ENCODE peak calls at places on chromosomes 13 and 19, in seven cellular contexts. W, Z, T, I, Y, K and S are unnamed samples.

GRCh38 chr13:84570831-84571230 is 688.6 kb upstream of the SLITRK1 start:
- DNase-seq in W (no peak), Z (no peak), T (peak), I (no peak), Y (no peak), K (no peak), S (no peak)

GRCh38 chr19:4606181-4606580 is 33.1 kb upstream of the TNFAIP8L1 start:
- DNase-seq in W (no peak), Z (no peak), T (no peak), I (no peak), Y (no peak), K (no peak), S (no peak)

GRCh38 chr19:19120308-19121156 is 17.7 kb downstream of the TMEM161A start:
- DNase-seq in W (no peak), Z (no peak), T (peak), I (peak), Y (no peak), K (no peak), S (peak)

GRCh38 chr19:6056801-6057650 is 53.3 kb downstream of the RFX2 start:
- DNase-seq in W (no peak), Z (no peak), T (peak), I (peak), Y (no peak), K (peak), S (peak)

GRCh38 chr13:65112123-65113075 is 2117.7 kb downstream of the PCDH9 start:
- DNase-seq in W (no peak), Z (no peak), T (peak), I (no peak), Y (no peak), K (no peak), S (no peak)

GRCh38 chr13:20715340-20715732 is 11.8 kb downstream of the IL17D start:
- DNase-seq in W (no peak), Z (no peak), T (no peak), I (no peak), Y (no peak), K (no peak), S (no peak)

GRCh38 chr13:90272356-90272755 is 1075.1 kb upstream of the MIR17HG start:
- DNase-seq in W (no peak), Z (no peak), T (peak), I (no peak), Y (no peak), K (no peak), S (no peak)

GRCh38 chr13:94601446-94602431 is at the start of gene GPR180:
- DNase-seq in W (peak), Z (peak), T (peak), I (peak), Y (peak), K (peak), S (peak)